ENCODE peak calls at places on chromosomes 4 and X, in six cellular contexts. R is K562, D is H1, J is GM12891, I is HepG2, U is GM12878. F is an unnamed sample.

GRCh38 chr4:110900206-110900769 is 277.4 kb upstream of the PITX2 start:
- DNase-seq in D (no peak), U (no peak), I (no peak), R (no peak), J (no peak), F (no peak)

GRCh38 chr4:186765673-186766546 is 42.3 kb upstream of the FAT1 start:
- DNase-seq in R (no peak), D (no peak), U (no peak), J (no peak), I (peak), F (no peak)

GRCh38 chrX:10110316-10110932 is 46.4 kb upstream of the CLCN4 start:
- DNase-seq in R (no peak), J (no peak), D (no peak), I (no peak), U (no peak), F (no peak)

GRCh38 chr4:52841707-52842456 is 20.2 kb upstream of the RASL11B start:
- DNase-seq in R (no peak), D (no peak), J (no peak), U (no peak), I (no peak), F (no peak)

GRCh38 chr4:153198739-153199138 is 5.5 kb upstream of the TRIM2 start:
- DNase-seq in I (no peak), D (no peak), R (no peak), U (no peak), J (no peak), F (no peak)

GRCh38 chr4:128582319-128582948 is 227.1 kb upstream of the JADE1 start:
- DNase-seq in U (no peak), R (no peak), D (no peak), J (no peak), I (no peak), F (no peak)

GRCh38 chrX:30577362-30577961 is at the start of gene TASL:
- DNase-seq in U (peak), I (no peak), R (no peak), J (no peak), D (no peak), F (peak)

GRCh38 chrX:30653415-30654131 is at the start of gene GK:
- DNase-seq in D (no peak), I (no peak), R (peak), U (no peak), J (no peak), F (no peak)

GRCh38 chrX:112738347-112739033 is 58.8 kb upstream of the LHFPL1 start:
- DNase-seq in J (no peak), I (no peak), D (no peak), R (no peak), U (no peak), F (no peak)

DNA sequence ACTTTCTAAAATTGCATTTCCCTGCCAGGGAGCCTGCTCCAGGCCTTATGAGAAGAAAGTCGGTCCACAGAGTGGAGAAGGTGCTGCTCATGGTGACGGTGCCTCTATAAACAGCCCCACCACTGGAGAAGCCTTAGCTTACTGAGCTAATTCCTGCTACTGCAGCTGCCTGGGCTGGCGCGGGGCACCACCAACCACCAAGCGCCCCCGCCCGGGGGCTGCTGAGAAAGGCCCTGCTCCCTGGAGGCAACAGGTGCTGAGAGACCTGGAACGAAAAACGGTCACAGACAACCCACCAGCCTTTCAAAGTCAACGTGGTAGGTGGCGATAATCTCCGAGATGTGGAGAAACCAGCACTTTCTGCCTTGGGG is 2.9 kb downstream of the HCFC1 start:
- DNase-seq in U (no peak), D (no peak), R (no peak), I (no peak), J (no peak), F (no peak)
- TF ChIP-seq POLR2AphosphoS5 in U (no peak), D (no peak), R (no peak), I (no peak), J (no peak), F (no peak)

GRCh38 chr4:64799751-64800150 is 390.5 kb upstream of the TECRL start:
- DNase-seq in D (no peak), R (no peak), U (no peak), J (no peak), I (no peak), F (no peak)
- TF ChIP-seq TAF1 in D (no peak), R (no peak), U (no peak), J (no peak), I (no peak), F (no peak)

DNA sequence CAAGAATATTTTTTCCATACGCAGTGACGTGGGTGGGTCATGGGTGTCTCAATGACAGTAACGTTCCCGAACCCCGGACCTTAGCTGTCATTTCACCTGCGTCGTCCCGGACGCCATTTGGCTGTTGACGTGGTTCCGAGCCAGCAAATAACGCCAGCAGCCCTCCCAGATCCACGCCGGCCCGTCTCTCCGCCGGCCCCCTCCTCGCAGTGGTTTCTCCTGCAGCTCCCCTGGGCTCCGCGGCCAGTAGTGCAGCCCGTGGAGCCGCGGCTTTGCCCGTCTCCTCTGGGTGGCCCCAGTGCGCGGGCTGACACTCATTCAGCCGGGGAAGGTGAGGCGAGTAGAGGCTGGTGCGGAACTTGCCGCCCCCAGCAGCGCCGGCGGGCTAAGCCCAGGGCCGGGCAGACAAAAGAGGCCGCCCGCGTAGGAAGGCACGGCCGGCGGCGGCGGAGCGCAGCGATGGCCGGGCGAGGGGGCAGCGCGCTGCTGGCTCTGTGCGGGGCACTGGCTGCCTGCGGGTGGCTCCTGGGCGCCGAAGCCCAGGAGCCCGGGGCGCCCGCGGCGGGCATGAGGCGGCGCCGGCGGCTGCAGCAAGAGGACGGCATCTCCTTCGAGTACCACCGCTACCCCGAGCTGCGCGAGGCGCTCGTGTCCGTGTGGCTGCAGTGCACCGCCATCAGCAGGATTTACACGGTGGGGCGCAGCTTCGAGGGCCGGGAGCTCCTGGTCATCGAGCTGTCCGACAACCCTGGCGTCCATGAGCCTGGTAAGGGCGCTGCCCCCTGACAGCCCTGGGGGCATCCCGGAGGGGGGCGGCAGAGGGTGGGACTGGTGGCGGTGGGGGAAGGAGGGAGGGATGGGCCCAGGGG is at the start of gene CPE:
- DNase-seq in D (no peak), R (no peak), J (peak), U (no peak), I (peak), F (peak)
- TF ChIP-seq POLR2A in D (peak), R (no peak), J (no peak), U (no peak), I (peak), F (no peak)

DNA sequence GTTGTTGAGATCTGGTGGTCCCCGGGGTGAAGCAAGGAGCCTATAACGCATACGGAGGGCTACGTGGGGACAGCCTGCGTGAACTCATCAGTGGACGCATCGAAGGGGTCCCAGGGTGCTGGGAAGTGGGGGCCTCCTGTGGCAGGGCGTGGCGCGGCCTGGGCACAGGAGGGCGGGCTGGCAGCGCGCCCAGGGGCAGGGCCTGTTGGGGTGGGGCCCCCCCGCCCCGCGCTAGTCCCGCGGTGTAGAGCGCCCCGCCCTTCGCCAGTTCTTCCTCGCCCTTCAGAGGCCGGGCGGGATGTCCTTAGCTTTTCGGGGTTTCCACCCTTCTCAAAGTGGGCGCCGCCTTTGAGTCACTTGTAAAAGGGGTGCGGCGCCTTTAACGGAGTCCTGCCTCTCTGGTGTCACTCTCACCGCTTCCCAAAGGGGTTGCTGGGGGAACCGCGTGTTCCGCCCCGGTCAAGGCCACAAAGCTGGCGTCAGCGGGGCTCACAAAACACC is 632 bp downstream of the PLP2 start:
- DNase-seq in U (no peak), J (peak), I (no peak), R (peak), D (no peak), F (no peak)
- TF ChIP-seq POLR2AphosphoS5 in U (no peak), J (no peak), I (no peak), R (no peak), D (no peak), F (no peak)

DNA sequence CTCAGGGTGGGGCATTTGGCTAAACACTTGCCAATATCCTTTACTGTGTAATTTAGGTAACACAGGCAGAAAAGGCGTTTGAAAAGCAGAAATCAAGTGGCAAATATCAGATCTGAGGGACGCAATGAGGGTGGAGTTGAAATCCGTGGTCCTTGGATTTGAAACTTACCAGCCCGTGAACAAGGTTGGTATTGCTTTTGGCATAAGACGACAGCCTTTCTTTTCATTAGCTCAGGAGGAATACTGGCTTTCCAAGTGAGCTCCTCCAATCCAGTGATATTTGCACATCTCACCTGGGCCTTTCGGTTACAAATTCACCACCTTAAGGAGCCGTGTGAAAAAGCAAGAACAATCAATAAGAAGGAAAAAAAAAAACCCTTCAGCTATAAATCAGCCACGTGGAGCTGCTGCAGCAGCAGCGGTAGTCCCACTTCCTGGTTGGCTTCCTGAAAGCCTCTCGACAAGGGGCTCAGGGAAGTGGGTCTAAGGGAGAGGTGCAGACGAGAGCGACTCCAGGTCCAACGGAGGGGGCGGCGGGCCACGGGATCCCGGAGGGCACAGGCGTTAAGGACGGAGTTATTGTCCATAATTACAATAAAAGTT is 717 bp upstream of the GALNT7 start:
- DNase-seq in J (peak), I (no peak), R (peak), U (no peak), D (no peak), F (peak)
- TF ChIP-seq TAF1 in J (no peak), I (no peak), R (peak), U (peak), D (no peak), F (peak)

DNA sequence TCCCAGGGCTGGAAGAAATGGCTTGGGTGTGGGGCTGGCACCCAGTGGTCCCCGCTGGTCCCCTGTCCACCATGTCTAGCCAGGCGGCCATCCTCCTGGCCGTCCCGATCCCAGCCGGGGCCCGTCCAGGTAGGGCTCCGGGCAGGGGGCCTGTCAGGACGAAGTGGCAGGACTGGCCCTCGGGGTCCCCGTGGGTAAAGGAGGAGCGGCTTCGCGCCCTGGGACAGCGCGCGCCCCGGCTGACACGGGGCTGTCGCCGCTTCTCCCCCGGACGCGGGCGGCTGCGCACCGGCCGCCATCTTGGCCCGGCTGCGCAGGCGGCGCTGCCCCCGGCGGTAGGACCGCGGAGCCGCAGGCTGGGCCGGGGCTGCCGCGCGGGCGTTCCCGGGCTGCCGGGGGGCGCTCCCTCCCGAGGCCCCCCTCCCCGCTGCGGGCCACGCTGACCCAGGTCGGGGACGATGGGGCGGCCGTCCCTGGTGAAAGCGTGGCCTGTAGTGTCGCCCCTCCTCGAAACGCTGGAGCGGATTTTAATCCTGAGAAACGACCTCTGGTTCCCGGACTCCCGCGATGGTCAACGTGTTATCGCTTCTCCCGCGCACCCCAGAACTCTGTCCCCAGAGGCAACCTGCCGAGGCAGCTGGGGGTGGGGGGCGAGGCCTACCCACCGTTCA is 60.4 kb upstream of the BCOR start:
- DNase-seq in U (no peak), J (no peak), R (no peak), I (no peak), D (no peak), F (no peak)
- TF ChIP-seq POLR2A in U (no peak), J (no peak), R (no peak), I (no peak), D (no peak), F (no peak)

DNA sequence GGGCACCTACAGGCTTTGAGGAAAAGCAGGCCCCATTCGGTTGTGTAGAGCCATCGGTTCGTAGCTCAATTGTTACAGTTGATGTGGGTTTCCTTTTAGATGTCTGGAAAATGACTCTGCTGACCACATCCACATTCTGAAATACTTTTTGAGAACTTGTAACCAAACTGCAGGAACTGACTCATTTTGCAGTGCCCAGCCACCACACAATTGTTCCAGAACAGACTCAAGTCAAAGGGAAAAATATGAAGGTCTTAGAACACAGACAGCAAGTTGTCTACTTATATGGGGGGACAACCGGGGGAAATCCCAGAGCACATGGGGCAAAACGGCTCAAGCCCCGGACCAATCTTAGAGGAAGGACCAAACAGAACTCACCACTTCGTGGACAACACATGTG is 557.6 kb upstream of the DIPK2B start:
- DNase-seq in D (no peak), R (no peak), U (peak), I (no peak), J (no peak), F (no peak)
- TF ChIP-seq POLR2AphosphoS5 in D (no peak), R (no peak), U (no peak), I (no peak), J (no peak), F (no peak)

DNA sequence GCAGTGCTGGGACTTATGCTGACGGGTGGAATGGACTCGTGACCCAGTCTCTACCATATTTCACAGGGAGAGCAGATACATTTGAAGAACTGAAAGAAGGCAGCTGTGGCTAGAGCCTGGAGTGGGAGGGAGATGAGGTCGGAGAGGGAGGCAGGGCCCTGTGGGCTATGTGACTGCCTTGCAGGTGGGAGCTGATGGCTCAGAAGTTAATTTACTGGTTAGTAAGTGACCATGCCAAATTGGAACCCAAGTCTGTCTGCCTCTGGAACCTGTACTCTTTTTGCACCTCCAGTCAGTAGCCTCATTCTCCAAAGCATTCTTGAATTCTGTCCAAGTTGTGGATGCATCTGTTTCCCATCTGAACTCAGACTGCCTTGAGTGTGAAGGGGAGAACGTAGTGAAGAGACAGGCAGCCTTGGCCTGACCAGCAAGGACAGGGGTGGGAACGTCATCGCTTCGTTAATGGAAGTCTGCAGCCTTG is 92.3 kb downstream of the REPS2 start:
- DNase-seq in R (no peak), U (no peak), J (no peak), I (no peak), D (no peak), F (no peak)
- TF ChIP-seq TAF1 in R (no peak), U (no peak), J (no peak), I (no peak), D (no peak), F (no peak)

F was measured in GM12892.